ENCODE peak calls at places on chromosomes 11 and 22, in nine cellular contexts. C is skeletal muscle cell; G is cardiac muscle cell; O is progenitor cell of endocrine pancreas; F is ACHN; Y is SHP77; N is stimulated activated CD4-positive, alpha-beta T cell treated with anti-CD3 and anti-CD28 coated beads, Interleukin-1b, Interleukin-23, amount 100 ng/mL, for 1 hour; A is NCI-H2029; X is CD4-positive, alpha-beta T cell. B is an unnamed sample.

GRCh38 chr22:23773247-23774113 is 831 bp downstream of the MMP11 start:
- DNase-seq in F (no peak), Y (no peak), A (no peak), X (no peak), G (no peak), N (no peak), O (no peak), C (no peak), B (no peak)

GRCh38 chr11:36373040-36374010 is 77.2 kb downstream of the PRR5L start:
- DNase-seq in Y (no peak), X (no peak), O (no peak), G (peak; percentile 76), C (no peak), F (peak; percentile 32), A (no peak), N (no peak), B (no peak)

GRCh38 chr11:12087075-12087775 is 23.2 kb upstream of the MICAL2 start:
- DNase-seq in Y (no peak), O (no peak), A (no peak), F (peak; percentile 68), X (no peak), N (no peak), C (no peak), G (peak; percentile 51), B (no peak)

GRCh38 chr11:61298663-61299244 is 3.6 kb upstream of the VWCE start:
- DNase-seq in N (no peak), F (no peak), C (no peak), X (no peak), A (no peak), O (no peak), Y (no peak), G (peak; percentile 8), B (no peak)

GRCh38 chr22:47110817-47111443 is 348.5 kb downstream of the TBC1D22A start:
- DNase-seq in N (no peak), C (no peak), A (no peak), F (no peak), X (no peak), O (no peak), G (peak; percentile 94), Y (no peak), B (no peak)

GRCh38 chr22:31345331-31346254 is 553 bp downstream of the PATZ1 start:
- DNase-seq in Y (peak; percentile 76), F (peak; percentile 84), N (peak; percentile 75), X (peak; percentile 91), O (peak; percentile 84), G (peak; percentile 91), C (peak; percentile 59), A (peak; percentile 79), B (peak; percentile 86)

GRCh38 chr22:35785181-35785923 is 67.7 kb downstream of the APOL5 start:
- DNase-seq in Y (no peak), X (no peak), G (peak; percentile 57), C (no peak), N (no peak), A (no peak), F (no peak), O (no peak), B (no peak)

GRCh38 chr22:36165161-36165560 is 4.6 kb upstream of the APOL3 start:
- DNase-seq in X (no peak), G (no peak), Y (no peak), O (no peak), N (no peak), A (no peak), C (no peak), F (no peak), B (no peak)

GRCh38 chr11:1129666-1130160 is 28.0 kb upstream of the MUC5AC start:
- DNase-seq in X (no peak), N (no peak), Y (no peak), F (no peak), O (peak; percentile 9), G (no peak), A (no peak), C (no peak), B (no peak)